ENCODE peak calls at places on chromosomes 3 and 15, in four cellular contexts. One of them, this sample, is unnamed.

GRCh38 chr3:124952456-124952855 is 17.9 kb upstream of the MUC13 start:
- DNase-seq in CD4-positive, alpha-beta memory T cell: no peak
- DNase-seq in CD8-positive, alpha-beta T cell: no peak
- DNase-seq in epithelial cell of esophagus: no peak
- DNase-seq in this sample: no peak

GRCh38 chr3:126287536-126288181 is 69.5 kb downstream of the KLF15 start:
- DNase-seq in CD4-positive, alpha-beta memory T cell: no peak
- DNase-seq in CD8-positive, alpha-beta T cell: no peak
- DNase-seq in epithelial cell of esophagus: peak
- DNase-seq in this sample: no peak

GRCh38 chr3:107241217-107241616 is 136.0 kb upstream of the CCDC54 start:
- DNase-seq in CD4-positive, alpha-beta memory T cell: no peak
- DNase-seq in CD8-positive, alpha-beta T cell: no peak
- DNase-seq in epithelial cell of esophagus: peak
- DNase-seq in this sample: peak

GRCh38 chr3:181629701-181630100 is 82.0 kb upstream of the SOX2 start:
- DNase-seq in CD4-positive, alpha-beta memory T cell: no peak
- DNase-seq in CD8-positive, alpha-beta T cell: no peak
- DNase-seq in epithelial cell of esophagus: no peak
- DNase-seq in this sample: no peak

GRCh38 chr3:16940769-16941683 is 56.3 kb downstream of the PLCL2 start:
- DNase-seq in CD4-positive, alpha-beta memory T cell: no peak
- DNase-seq in CD8-positive, alpha-beta T cell: no peak
- DNase-seq in epithelial cell of esophagus: no peak
- DNase-seq in this sample: no peak

GRCh38 chr3:182397164-182397563 is 396.1 kb upstream of the ATP11B start:
- DNase-seq in CD4-positive, alpha-beta memory T cell: no peak
- DNase-seq in CD8-positive, alpha-beta T cell: no peak
- DNase-seq in epithelial cell of esophagus: no peak
- DNase-seq in this sample: no peak

GRCh38 chr15:52392008-52392687 is 96.5 kb upstream of the MYO5C start:
- DNase-seq in CD4-positive, alpha-beta memory T cell: no peak
- DNase-seq in CD8-positive, alpha-beta T cell: no peak
- DNase-seq in epithelial cell of esophagus: peak
- DNase-seq in this sample: no peak

GRCh38 chr15:37252530-37252929 is 152.2 kb upstream of the MEIS2 start:
- DNase-seq in CD4-positive, alpha-beta memory T cell: no peak
- DNase-seq in CD8-positive, alpha-beta T cell: no peak
- DNase-seq in epithelial cell of esophagus: no peak
- DNase-seq in this sample: no peak

GRCh38 chr3:79032686-79033318 is 735.0 kb downstream of the ROBO1 start:
- DNase-seq in CD4-positive, alpha-beta memory T cell: no peak
- DNase-seq in CD8-positive, alpha-beta T cell: no peak
- DNase-seq in epithelial cell of esophagus: peak
- DNase-seq in this sample: no peak

GRCh38 chr3:155024006-155024638 is 56.0 kb upstream of the MME start:
- DNase-seq in CD4-positive, alpha-beta memory T cell: no peak
- DNase-seq in CD8-positive, alpha-beta T cell: no peak
- DNase-seq in epithelial cell of esophagus: no peak
- DNase-seq in this sample: no peak

GRCh38 chr15:65373163-65373651 is 4.6 kb downstream of the IGDCC3 start:
- DNase-seq in CD4-positive, alpha-beta memory T cell: no peak
- DNase-seq in CD8-positive, alpha-beta T cell: no peak
- DNase-seq in epithelial cell of esophagus: no peak
- DNase-seq in this sample: no peak

GRCh38 chr3:145942052-145942451 is 218.9 kb downstream of the PLOD2 start:
- DNase-seq in CD4-positive, alpha-beta memory T cell: no peak
- DNase-seq in CD8-positive, alpha-beta T cell: no peak
- DNase-seq in epithelial cell of esophagus: peak
- DNase-seq in this sample: no peak

GRCh38 chr15:62895905-62896316 is 146.6 kb upstream of the TPM1 start:
- DNase-seq in CD4-positive, alpha-beta memory T cell: no peak
- DNase-seq in CD8-positive, alpha-beta T cell: no peak
- DNase-seq in epithelial cell of esophagus: peak
- DNase-seq in this sample: no peak

GRCh38 chr3:121504598-121504997 is 41.2 kb downstream of the POLQ start:
- DNase-seq in CD4-positive, alpha-beta memory T cell: no peak
- DNase-seq in CD8-positive, alpha-beta T cell: no peak
- DNase-seq in epithelial cell of esophagus: no peak
- DNase-seq in this sample: no peak

GRCh38 chr3:133933097-133934024 is 37.7 kb upstream of the RAB6B start:
- DNase-seq in CD4-positive, alpha-beta memory T cell: no peak
- DNase-seq in CD8-positive, alpha-beta T cell: no peak
- DNase-seq in epithelial cell of esophagus: no peak
- DNase-seq in this sample: no peak

GRCh38 chr15:91214675-91215590 is 114.9 kb downstream of the SV2B start:
- DNase-seq in CD4-positive, alpha-beta memory T cell: no peak
- DNase-seq in CD8-positive, alpha-beta T cell: no peak
- DNase-seq in epithelial cell of esophagus: no peak
- DNase-seq in this sample: no peak

GRCh38 chr3:138696661-138697370 is 88.2 kb downstream of the FAIM start:
- DNase-seq in CD4-positive, alpha-beta memory T cell: no peak
- DNase-seq in CD8-positive, alpha-beta T cell: no peak
- DNase-seq in epithelial cell of esophagus: no peak
- DNase-seq in this sample: no peak

GRCh38 chr3:28279770-28280169 is 38.4 kb downstream of the CMC1 start:
- DNase-seq in CD4-positive, alpha-beta memory T cell: no peak
- DNase-seq in CD8-positive, alpha-beta T cell: no peak
- DNase-seq in epithelial cell of esophagus: no peak
- DNase-seq in this sample: no peak

GRCh38 chr15:71746719-71747118 is 63.6 kb upstream of the NR2E3 start:
- DNase-seq in CD4-positive, alpha-beta memory T cell: no peak
- DNase-seq in CD8-positive, alpha-beta T cell: no peak
- DNase-seq in epithelial cell of esophagus: peak
- DNase-seq in this sample: no peak

GRCh38 chr15:101384276-101384675 is 89.2 kb upstream of the SNRPA1 start:
- DNase-seq in CD4-positive, alpha-beta memory T cell: no peak
- DNase-seq in CD8-positive, alpha-beta T cell: no peak
- DNase-seq in epithelial cell of esophagus: no peak
- DNase-seq in this sample: no peak

GRCh38 chr3:138624518-138624917 is 15.9 kb downstream of the FAIM start:
- DNase-seq in CD4-positive, alpha-beta memory T cell: no peak
- DNase-seq in CD8-positive, alpha-beta T cell: no peak
- DNase-seq in epithelial cell of esophagus: no peak
- DNase-seq in this sample: no peak

GRCh38 chr3:169657351-169658124 is 6.0 kb downstream of the MECOM start:
- DNase-seq in CD4-positive, alpha-beta memory T cell: no peak
- DNase-seq in CD8-positive, alpha-beta T cell: no peak
- DNase-seq in epithelial cell of esophagus: peak
- DNase-seq in this sample: no peak

GRCh38 chr15:64153480-64154367 is 2.2 kb downstream of the SNX22 start:
- DNase-seq in CD4-positive, alpha-beta memory T cell: peak
- DNase-seq in CD8-positive, alpha-beta T cell: peak
- DNase-seq in epithelial cell of esophagus: peak
- DNase-seq in this sample: peak

GRCh38 chr15:92840149-92840548 is 60.0 kb upstream of the CHD2 start:
- DNase-seq in CD4-positive, alpha-beta memory T cell: no peak
- DNase-seq in CD8-positive, alpha-beta T cell: no peak
- DNase-seq in epithelial cell of esophagus: peak
- DNase-seq in this sample: no peak

GRCh38 chr3:32815812-32816438 is 1.9 kb upstream of the TRIM71 start:
- DNase-seq in CD4-positive, alpha-beta memory T cell: no peak
- DNase-seq in CD8-positive, alpha-beta T cell: no peak
- DNase-seq in epithelial cell of esophagus: no peak
- DNase-seq in this sample: no peak
- H3K4me3 ChIP-seq in CD4-positive, alpha-beta memory T cell: no peak
- H3K4me3 ChIP-seq in CD8-positive, alpha-beta T cell: no peak
- H3K4me3 ChIP-seq in epithelial cell of esophagus: no peak
- H3K4me3 ChIP-seq in this sample: no peak

DNA sequence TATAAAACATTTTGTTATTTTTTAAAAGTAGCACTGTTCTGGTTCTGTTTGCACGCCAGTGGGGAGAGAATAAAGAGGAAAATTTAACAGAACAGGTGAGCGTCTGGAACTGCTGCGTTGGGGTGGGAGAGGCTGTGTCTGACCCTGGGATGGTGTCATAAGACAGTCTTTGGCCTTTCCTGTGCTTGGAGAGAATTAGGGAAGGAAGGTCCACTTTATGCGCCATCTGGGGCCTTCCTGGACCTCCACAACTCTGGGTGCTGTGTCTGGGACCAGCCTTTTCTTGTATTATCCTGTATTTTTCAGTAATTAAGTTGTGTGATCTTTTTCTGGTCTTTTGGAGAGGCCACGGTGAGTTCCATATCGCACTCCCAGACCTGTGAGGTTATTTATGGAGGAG is 3.3 kb downstream of the FAM43A start:
- DNase-seq in CD4-positive, alpha-beta memory T cell: no peak
- DNase-seq in CD8-positive, alpha-beta T cell: no peak
- DNase-seq in epithelial cell of esophagus: no peak
- DNase-seq in this sample: no peak
- H3K4me3 ChIP-seq in CD4-positive, alpha-beta memory T cell: no peak
- H3K4me3 ChIP-seq in CD8-positive, alpha-beta T cell: no peak
- H3K4me3 ChIP-seq in epithelial cell of esophagus: no peak
- H3K4me3 ChIP-seq in this sample: no peak

GRCh38 chr3:96491868-96492267 is 322.5 kb upstream of the EPHA6 start:
- DNase-seq in CD4-positive, alpha-beta memory T cell: no peak
- DNase-seq in CD8-positive, alpha-beta T cell: no peak
- DNase-seq in epithelial cell of esophagus: no peak
- DNase-seq in this sample: no peak
- H3K4me3 ChIP-seq in CD4-positive, alpha-beta memory T cell: no peak
- H3K4me3 ChIP-seq in CD8-positive, alpha-beta T cell: no peak
- H3K4me3 ChIP-seq in epithelial cell of esophagus: no peak
- H3K4me3 ChIP-seq in this sample: no peak

GRCh38 chr3:4581905-4582611 is 88.9 kb downstream of the ITPR1 start:
- DNase-seq in CD4-positive, alpha-beta memory T cell: no peak
- DNase-seq in CD8-positive, alpha-beta T cell: no peak
- DNase-seq in epithelial cell of esophagus: peak
- DNase-seq in this sample: no peak

GRCh38 chr3:4582634-4583033 is 89.5 kb downstream of the ITPR1 start:
- DNase-seq in CD4-positive, alpha-beta memory T cell: no peak
- DNase-seq in CD8-positive, alpha-beta T cell: no peak
- DNase-seq in epithelial cell of esophagus: peak
- DNase-seq in this sample: no peak

GRCh38 chr3:4584537-4585249 is 91.5 kb downstream of the ITPR1 start:
- DNase-seq in CD4-positive, alpha-beta memory T cell: peak
- DNase-seq in CD8-positive, alpha-beta T cell: no peak
- DNase-seq in epithelial cell of esophagus: no peak
- DNase-seq in this sample: peak

GRCh38 chr3:4581452-4581851 is 88.3 kb downstream of the ITPR1 start:
- DNase-seq in CD4-positive, alpha-beta memory T cell: no peak
- DNase-seq in CD8-positive, alpha-beta T cell: no peak
- DNase-seq in epithelial cell of esophagus: no peak
- DNase-seq in this sample: no peak

GRCh38 chr3:4583441-4583840 is 90.3 kb downstream of the ITPR1 start:
- DNase-seq in CD4-positive, alpha-beta memory T cell: no peak
- DNase-seq in CD8-positive, alpha-beta T cell: no peak
- DNase-seq in epithelial cell of esophagus: no peak
- DNase-seq in this sample: no peak
- H3K4me3 ChIP-seq in CD4-positive, alpha-beta memory T cell: no peak
- H3K4me3 ChIP-seq in CD8-positive, alpha-beta T cell: no peak
- H3K4me3 ChIP-seq in epithelial cell of esophagus: no peak
- H3K4me3 ChIP-seq in this sample: no peak

DNA sequence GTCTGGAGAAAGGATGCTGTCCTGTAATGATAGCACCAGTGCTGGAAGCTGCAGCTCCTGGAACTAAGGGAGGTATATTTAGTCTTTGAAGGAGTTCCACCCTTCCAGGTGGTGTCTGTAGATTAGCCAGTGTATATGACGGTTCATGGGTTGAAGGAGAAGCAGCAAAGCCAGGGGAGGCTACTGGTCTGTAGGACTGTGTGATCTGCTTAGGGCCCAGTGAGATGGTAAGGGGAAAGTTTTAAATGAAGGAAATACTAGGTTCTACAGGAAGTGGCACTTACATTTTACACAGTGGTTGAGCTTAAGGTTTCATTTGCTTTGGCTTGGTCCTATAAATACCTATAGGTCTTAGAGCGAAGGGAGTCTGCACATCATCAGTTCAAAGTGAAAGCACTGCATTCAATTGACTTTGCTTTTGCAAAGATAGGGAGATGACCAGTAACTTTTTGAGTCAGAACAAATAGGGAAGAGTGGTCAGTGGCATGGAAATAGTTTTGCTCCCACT is 5.6 kb downstream of the SLC25A38 start:
- DNase-seq in CD4-positive, alpha-beta memory T cell: no peak
- DNase-seq in CD8-positive, alpha-beta T cell: no peak
- DNase-seq in epithelial cell of esophagus: no peak
- DNase-seq in this sample: no peak
- H3K4me3 ChIP-seq in CD4-positive, alpha-beta memory T cell: no peak
- H3K4me3 ChIP-seq in CD8-positive, alpha-beta T cell: no peak
- H3K4me3 ChIP-seq in epithelial cell of esophagus: no peak
- H3K4me3 ChIP-seq in this sample: no peak

GRCh38 chr3:54122046-54122801 is at the start of gene CACNA2D3:
- DNase-seq in CD4-positive, alpha-beta memory T cell: no peak
- DNase-seq in CD8-positive, alpha-beta T cell: no peak
- DNase-seq in epithelial cell of esophagus: peak
- DNase-seq in this sample: no peak

GRCh38 chr3:54120657-54121403 is 1.5 kb upstream of the CACNA2D3 start:
- DNase-seq in CD4-positive, alpha-beta memory T cell: no peak
- DNase-seq in CD8-positive, alpha-beta T cell: no peak
- DNase-seq in epithelial cell of esophagus: no peak
- DNase-seq in this sample: no peak

GRCh38 chr3:54123538-54124196 is 1.3 kb downstream of the CACNA2D3 start:
- DNase-seq in CD4-positive, alpha-beta memory T cell: no peak
- DNase-seq in CD8-positive, alpha-beta T cell: no peak
- DNase-seq in epithelial cell of esophagus: no peak
- DNase-seq in this sample: no peak

GRCh38 chr3:54122802-54123537 is 618 bp downstream of the CACNA2D3 start:
- DNase-seq in CD4-positive, alpha-beta memory T cell: no peak
- DNase-seq in CD8-positive, alpha-beta T cell: no peak
- DNase-seq in epithelial cell of esophagus: no peak
- DNase-seq in this sample: no peak

GRCh38 chr3:54121404-54122045 is 827 bp upstream of the CACNA2D3 start:
- DNase-seq in CD4-positive, alpha-beta memory T cell: no peak
- DNase-seq in CD8-positive, alpha-beta T cell: no peak
- DNase-seq in epithelial cell of esophagus: no peak
- DNase-seq in this sample: no peak
- H3K4me3 ChIP-seq in CD4-positive, alpha-beta memory T cell: no peak
- H3K4me3 ChIP-seq in CD8-positive, alpha-beta T cell: no peak
- H3K4me3 ChIP-seq in epithelial cell of esophagus: no peak
- H3K4me3 ChIP-seq in this sample: no peak

GRCh38 chr3:156676467-156677119 is 2.2 kb downstream of the TIPARP start:
- DNase-seq in CD4-positive, alpha-beta memory T cell: peak
- DNase-seq in CD8-positive, alpha-beta T cell: no peak
- DNase-seq in epithelial cell of esophagus: peak
- DNase-seq in this sample: no peak
- H3K4me3 ChIP-seq in CD4-positive, alpha-beta memory T cell: peak
- H3K4me3 ChIP-seq in CD8-positive, alpha-beta T cell: no peak
- H3K4me3 ChIP-seq in epithelial cell of esophagus: peak
- H3K4me3 ChIP-seq in this sample: peak

GRCh38 chr3:185789891-185790830 is 34.7 kb downstream of the IGF2BP2 start:
- DNase-seq in CD4-positive, alpha-beta memory T cell: no peak
- DNase-seq in CD8-positive, alpha-beta T cell: no peak
- DNase-seq in epithelial cell of esophagus: no peak
- DNase-seq in this sample: no peak
- H3K4me3 ChIP-seq in CD4-positive, alpha-beta memory T cell: no peak
- H3K4me3 ChIP-seq in CD8-positive, alpha-beta T cell: no peak
- H3K4me3 ChIP-seq in epithelial cell of esophagus: no peak
- H3K4me3 ChIP-seq in this sample: no peak